ENCODE peak calls at places on chromosome 14, in seven cellular contexts. K is testis, M is HL-60, C is A549, W is right cardiac atrium, G is body of pancreas, S is neuronal stem cell. P is an unnamed sample.

GRCh38 chr14:75247286-75247922 is 31.2 kb upstream of the FOS start:
- DNase-seq in M (no peak), C (no peak), G (no peak), W (no peak), S (no peak), K (no peak), P (no peak)

GRCh38 chr14:66443158-66443695 is 42.9 kb upstream of the CCDC196 start:
- DNase-seq in W (no peak), K (no peak), G (no peak), S (no peak), C (no peak), M (no peak), P (peak; percentile 73)

GRCh38 chr14:41609704-41610183 is 3.1 kb downstream of the LRFN5 start:
- DNase-seq in S (peak; percentile 62), K (peak; percentile 86), W (peak; percentile 82), M (no peak), G (no peak), C (no peak), P (no peak)

GRCh38 chr14:80930836-80931389 is 10.6 kb downstream of the CEP128 start:
- DNase-seq in G (peak; percentile 22), M (peak; percentile 70), C (no peak), K (no peak), S (no peak), W (no peak), P (peak; percentile 96)

GRCh38 chr14:65704850-65705249 is 292.3 kb downstream of the FUT8 start:
- DNase-seq in M (no peak), K (no peak), G (no peak), S (no peak), W (no peak), C (no peak), P (no peak)

GRCh38 chr14:29045237-29045636 is 278.6 kb downstream of the FOXG1 start:
- DNase-seq in G (no peak), C (no peak), K (no peak), W (no peak), S (no peak), M (no peak), P (no peak)

GRCh38 chr14:100168515-100168914 is 9.1 kb upstream of the DEGS2 start:
- DNase-seq in C (no peak), G (no peak), S (no peak), W (peak; percentile 32), K (no peak), M (no peak), P (no peak)

GRCh38 chr14:88995437-88996198 is 171.2 kb downstream of the TTC8 start:
- DNase-seq in G (no peak), W (no peak), M (no peak), C (peak; percentile 48), K (no peak), S (no peak), P (peak; percentile 70)

GRCh38 chr14:36647417-36647826 is 14.2 kb upstream of the PAX9 start:
- DNase-seq in M (no peak), K (peak; percentile 27), S (no peak), W (peak; percentile 44), G (no peak), C (no peak), P (no peak)

GRCh38 chr14:81219821-81220487 is 805 bp downstream of the GTF2A1 start:
- DNase-seq in S (no peak), K (no peak), M (no peak), C (no peak), G (peak; percentile 38), W (peak; percentile 78), P (no peak)

GRCh38 chr14:90425480-90425879 is 28.7 kb downstream of the CALM1 start:
- DNase-seq in G (no peak), M (no peak), S (no peak), K (no peak), C (no peak), W (no peak), P (no peak)

GRCh38 chr14:56144176-56144575 is 26.0 kb downstream of the PELI2 start:
- DNase-seq in W (no peak), C (no peak), M (no peak), S (no peak), K (no peak), G (no peak), P (no peak)

GRCh38 chr14:29262979-29263378 is 496.4 kb downstream of the FOXG1 start:
- DNase-seq in S (no peak), K (no peak), W (no peak), C (no peak), G (no peak), M (no peak), P (no peak)

GRCh38 chr14:50312734-50313054 is 570 bp downstream of the DMAC2L start:
- DNase-seq in K (no peak), G (no peak), M (no peak), S (no peak), C (no peak), W (no peak), P (no peak)

GRCh38 chr14:51552768-51553426 is 98.8 kb upstream of the FRMD6 start:
- DNase-seq in G (peak; percentile 5), M (no peak), K (no peak), W (no peak), C (no peak), S (no peak), P (peak; percentile 61)

GRCh38 chr14:53126705-53127104 is 26.4 kb downstream of the DDHD1 start:
- DNase-seq in M (no peak), K (no peak), W (no peak), C (no peak), S (no peak), G (no peak), P (no peak)

GRCh38 chr14:61108742-61109141 is 127.7 kb downstream of the SLC38A6 start:
- DNase-seq in S (no peak), W (no peak), M (no peak), K (no peak), C (no peak), G (no peak), P (no peak)

GRCh38 chr14:96053600-96054381 is 14.6 kb downstream of the C14orf132 start:
- DNase-seq in M (no peak), C (no peak), S (no peak), G (peak; percentile 59), W (no peak), K (peak; percentile 37), P (peak; percentile 82)

DNA sequence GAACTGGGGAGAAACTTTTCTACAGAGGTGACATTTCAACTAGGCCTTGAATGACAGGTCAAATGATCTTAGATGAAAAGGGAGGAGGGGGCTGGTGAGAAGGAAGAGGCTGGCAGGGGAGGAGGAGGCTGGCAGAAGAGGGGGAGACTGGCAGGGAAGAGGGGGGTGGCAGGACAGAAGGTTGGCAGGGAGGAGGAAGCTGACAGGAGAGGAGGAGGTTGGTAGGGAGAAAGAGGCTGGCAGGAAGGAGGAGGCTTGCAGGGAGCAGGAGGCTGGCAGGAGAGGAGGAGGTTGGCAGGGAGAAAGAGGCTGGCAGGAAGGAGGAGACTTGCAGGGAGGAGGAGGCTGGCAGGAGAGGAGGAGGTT is 63.4 kb upstream of the PPP4R3A start:
- DNase-seq in G (no peak), C (no peak), W (no peak), S (no peak), M (no peak), K (no peak), P (no peak)
- H3K4me3 ChIP-seq in G (no peak overlapping the region), C (peak overlapping the region; percentile 54), W (no peak overlapping the region), S (no peak overlapping the region), M (no peak overlapping the region), K (no peak overlapping the region), P (peak overlapping the region; percentile 48)

GRCh38 chr14:106013879-106014376 is 487.5 kb downstream of the TMEM121 start:
- DNase-seq in S (no peak), W (no peak), M (no peak), C (no peak), G (no peak), K (no peak), P (no peak)

DNA sequence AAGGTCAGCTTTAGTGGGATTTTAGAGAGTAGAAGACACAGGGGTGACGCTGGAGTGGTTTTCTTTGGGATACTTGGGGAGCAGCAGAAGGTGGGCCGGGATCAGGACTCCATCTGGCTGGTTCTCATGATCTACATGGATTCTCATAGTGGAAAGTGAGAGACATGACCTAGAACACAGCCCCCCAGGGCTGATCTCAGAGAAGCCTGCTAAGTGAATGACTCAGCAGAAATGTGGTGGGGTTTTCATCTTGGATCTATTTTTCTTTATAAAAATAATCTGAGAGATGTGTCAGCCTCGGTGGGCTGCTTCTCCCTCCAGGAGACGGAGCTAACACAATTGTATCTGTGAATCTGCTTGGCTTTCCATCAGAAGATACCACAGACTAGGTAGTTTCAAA is 484.4 kb downstream of the TMEM121 start:
- DNase-seq in M (no peak), S (no peak), K (no peak), G (no peak), W (no peak), C (no peak), P (no peak)
- H3K27ac ChIP-seq in M (no peak overlapping the region), S (no peak overlapping the region), K (no peak overlapping the region), G (no peak overlapping the region), W (no peak overlapping the region), C (no peak overlapping the region), P (no peak overlapping the region)

GRCh38 chr14:104085032-104085888 is at the start of gene ASPG:
- DNase-seq in K (no peak), M (no peak), S (no peak), C (peak; percentile 44), W (peak; percentile 87), G (no peak), P (no peak)
- H3K4me3 ChIP-seq in K (peak within 1 kb of the TSS; percentile 18), M (no peak within 1 kb of the TSS), S (peak within 1 kb of the TSS; percentile 24), C (peak within 1 kb of the TSS; percentile 40), W (peak within 1 kb of the TSS; percentile 36), G (no peak within 1 kb of the TSS), P (no peak within 1 kb of the TSS)

DNA sequence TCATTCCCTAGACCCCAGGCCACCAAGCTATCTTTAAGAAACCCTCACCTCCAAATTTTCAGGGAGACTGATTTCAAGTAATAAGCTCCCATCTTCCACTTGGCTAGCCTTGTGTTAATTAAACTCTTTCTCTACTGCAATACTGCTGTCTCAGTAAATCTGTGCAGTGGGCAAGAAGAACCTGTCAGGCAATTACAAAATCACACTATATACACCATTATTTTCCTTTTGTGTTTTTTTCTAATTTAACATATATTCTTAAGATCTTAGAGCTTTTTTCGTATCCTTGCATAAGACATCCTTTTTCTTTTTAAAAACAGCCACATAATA is 7.7 kb upstream of the GOLGA5 start:
- DNase-seq in G (no peak), M (no peak), K (no peak), W (no peak), C (no peak), S (no peak), P (no peak)
- H3K27ac ChIP-seq in G (peak overlapping the region; percentile 57), M (no peak overlapping the region), K (peak overlapping the region; percentile 74), W (peak overlapping the region; percentile 84), C (peak overlapping the region; percentile 39), S (no peak overlapping the region), P (peak overlapping the region; percentile 65)